ENCODE peak calls at places on chromosomes 2 and 18, in seven cellular contexts. B, K, X, F, Z, T and P are unnamed samples.

GRCh38 chr18:63182247-63182771 is 137.3 kb downstream of the BCL2 start:
- DNase-seq in X (no peak), T (no peak), F (no peak), K (no peak), B (no peak), Z (no peak), P (no peak)

GRCh38 chr2:168460561-168460960 is 4.5 kb downstream of the CERS6 start:
- DNase-seq in B (no peak), Z (no peak), K (no peak), T (no peak), F (no peak), X (no peak), P (no peak)

GRCh38 chr2:150370600-150370999 is 116.9 kb downstream of the RND3 start:
- DNase-seq in K (no peak), T (no peak), Z (no peak), X (no peak), F (no peak), B (no peak), P (no peak)

GRCh38 chr2:129180124-129180716 is 799.2 kb upstream of the RAB6C start:
- DNase-seq in X (no peak), T (no peak), F (no peak), K (no peak), B (no peak), Z (peak; percentile 51), P (no peak)

GRCh38 chr2:143939976-143940375 is 579.9 kb downstream of the ZEB2 start:
- DNase-seq in K (no peak), X (no peak), F (no peak), Z (no peak), B (no peak), T (no peak), P (no peak)

GRCh38 chr2:82234283-82234682 is 1929.7 kb upstream of the LRRTM1 start:
- DNase-seq in K (no peak), X (no peak), B (no peak), F (no peak), Z (no peak), T (no peak), P (no peak)

GRCh38 chr2:178008636-178009289 is 63.8 kb downstream of the PDE11A start:
- DNase-seq in Z (no peak), T (no peak), X (peak; percentile 23), B (peak; percentile 51), K (peak; percentile 24), F (no peak), P (peak; percentile 27)

GRCh38 chr2:16626497-16626896 is 39.1 kb downstream of the CYRIA start:
- DNase-seq in Z (no peak), F (no peak), T (peak; percentile 67), B (no peak), X (peak; percentile 65), K (no peak), P (no peak)

GRCh38 chr2:197889041-197889440 is 84.6 kb downstream of the PLCL1 start:
- DNase-seq in B (peak; percentile 75), Z (peak; percentile 95), F (no peak), T (no peak), K (no peak), X (peak; percentile 13), P (no peak)

GRCh38 chr2:239394346-239394945 is 6.4 kb downstream of the HDAC4 start:
- DNase-seq in B (no peak), T (no peak), F (no peak), X (no peak), K (no peak), Z (no peak), P (no peak)

DNA sequence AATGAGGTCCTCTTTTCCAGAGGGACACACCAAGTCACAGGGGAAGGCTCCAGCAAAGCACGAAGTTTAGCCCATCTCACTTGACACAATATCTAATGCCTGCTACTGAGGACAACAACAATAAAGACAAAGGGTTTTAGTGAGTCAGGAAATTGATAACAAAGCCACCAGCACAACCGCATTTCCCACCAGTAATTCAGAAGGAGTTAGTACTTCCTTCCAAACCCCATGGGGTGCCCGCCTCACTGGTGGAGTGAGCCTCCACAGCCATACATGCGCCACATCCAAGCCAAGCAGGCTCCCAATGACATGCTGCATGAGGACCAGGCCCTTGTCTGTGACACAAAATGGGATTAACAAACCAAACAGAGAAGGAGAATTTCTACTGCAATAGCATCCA is 40.1 kb downstream of the MRPL35 start:
- DNase-seq in B (no peak), X (no peak), Z (no peak), T (no peak), F (no peak), K (no peak), P (no peak)
- H3K27me3 ChIP-seq in B (peaks cover 3% of the 10 kb centered on the region), X (no peaks in the 10 kb centered on the region), Z (no peaks in the 10 kb centered on the region), T (no peaks in the 10 kb centered on the region), F (no peaks in the 10 kb centered on the region), K (no peaks in the 10 kb centered on the region), P (no peaks in the 10 kb centered on the region)

GRCh38 chr2:27303093-27304025 is 4.9 kb downstream of the UCN start:
- DNase-seq in T (peak; percentile 62), X (peak; percentile 75), K (peak; percentile 56), B (peak; percentile 54), F (no peak), Z (peak; percentile 85), P (no peak)
- H3K27ac ChIP-seq in T (peak overlapping the region; percentile 65), X (peak overlapping the region; percentile 30), K (peak overlapping the region; percentile 12), B (no peak overlapping the region), F (no peak overlapping the region), Z (no peak overlapping the region), P (peak overlapping the region; percentile 67)

GRCh38 chr2:232486558-232487384 is 863 bp downstream of the ECEL1 start:
- DNase-seq in X (no peak), Z (no peak), T (peak; percentile 49), K (no peak), B (no peak), F (no peak), P (peak; percentile 9)

GRCh38 chr2:232488721-232489300 is 1.2 kb upstream of the ECEL1 start:
- DNase-seq in F (no peak), K (no peak), B (no peak), T (no peak), X (no peak), Z (no peak), P (peak; percentile 2)

GRCh38 chr2:232488097-232488711 is 570 bp upstream of the ECEL1 start:
- DNase-seq in T (no peak), B (no peak), F (no peak), X (no peak), Z (peak; percentile 78), K (no peak), P (peak; percentile 7)

GRCh38 chr2:232485757-232486557 is 1.7 kb downstream of the ECEL1 start:
- DNase-seq in X (no peak), Z (peak; percentile 19), K (no peak), B (no peak), F (no peak), T (peak; percentile 46), P (peak; percentile 7)

DNA sequence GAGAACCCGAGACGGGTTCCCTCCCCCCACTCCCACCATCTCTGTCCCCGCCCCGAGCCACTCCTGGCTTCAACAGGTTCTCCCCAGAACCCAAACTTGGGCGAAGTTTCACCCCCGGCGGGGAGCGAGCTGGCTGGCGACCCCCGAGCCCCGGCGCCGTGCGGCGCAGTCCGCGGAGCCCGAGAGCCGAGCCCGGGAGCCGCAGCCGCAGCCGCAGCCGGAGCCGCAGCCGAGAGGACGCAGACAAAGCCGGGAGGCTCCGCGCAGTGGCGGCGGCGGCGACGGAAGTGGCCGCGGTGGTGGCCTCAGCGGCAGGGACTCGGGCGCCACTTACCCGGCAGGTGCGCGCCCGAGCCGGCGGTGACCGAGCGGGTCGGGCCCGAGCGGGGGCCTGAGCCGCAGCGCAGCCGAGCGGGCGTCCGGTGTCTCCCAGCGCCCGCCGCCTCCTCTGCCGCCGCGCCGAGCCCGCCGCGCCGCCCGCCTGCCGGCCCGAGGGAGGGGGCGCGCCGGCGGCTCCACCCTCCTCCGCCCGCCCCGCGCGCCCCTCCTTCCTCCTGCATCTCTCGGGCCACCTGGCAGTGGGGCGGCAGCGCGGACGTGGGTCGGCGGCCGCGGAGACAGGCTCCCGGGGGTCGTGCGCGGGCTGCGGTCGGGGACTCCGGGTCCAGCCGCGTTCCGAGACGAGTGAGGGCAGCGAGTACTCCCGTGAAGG is at the start of gene ECEL1:
- DNase-seq in T (peak; percentile 44), X (no peak), K (no peak), Z (peak; percentile 27), F (no peak), B (no peak), P (peak; percentile 6)
- H3K27me3 ChIP-seq in T (peaks cover 23% of the 10 kb centered on the region), X (peaks cover 48% of the 10 kb centered on the region), K (no peaks in the 10 kb centered on the region), Z (peaks cover 25% of the 10 kb centered on the region), F (peaks cover 48% of the 10 kb centered on the region), B (peaks cover 70% of the 10 kb centered on the region), P (peaks cover 90% of the 10 kb centered on the region)

GRCh38 chr2:205769879-205770278 is 87.6 kb downstream of the NRP2 start:
- DNase-seq in B (peak; percentile 63), T (no peak), X (no peak), Z (no peak), K (no peak), F (no peak), P (no peak)

GRCh38 chr2:205768341-205768740 is 86.0 kb downstream of the NRP2 start:
- DNase-seq in X (no peak), K (no peak), B (no peak), Z (no peak), F (no peak), T (no peak), P (peak; percentile 28)

GRCh38 chr2:205767617-205768016 is 85.3 kb downstream of the NRP2 start:
- DNase-seq in Z (no peak), F (no peak), B (no peak), X (no peak), T (no peak), K (no peak), P (no peak)

GRCh38 chr2:205769494-205769848 is 87.2 kb downstream of the NRP2 start:
- DNase-seq in K (no peak), Z (no peak), X (no peak), F (no peak), T (no peak), B (peak; percentile 90), P (no peak)

DNA sequence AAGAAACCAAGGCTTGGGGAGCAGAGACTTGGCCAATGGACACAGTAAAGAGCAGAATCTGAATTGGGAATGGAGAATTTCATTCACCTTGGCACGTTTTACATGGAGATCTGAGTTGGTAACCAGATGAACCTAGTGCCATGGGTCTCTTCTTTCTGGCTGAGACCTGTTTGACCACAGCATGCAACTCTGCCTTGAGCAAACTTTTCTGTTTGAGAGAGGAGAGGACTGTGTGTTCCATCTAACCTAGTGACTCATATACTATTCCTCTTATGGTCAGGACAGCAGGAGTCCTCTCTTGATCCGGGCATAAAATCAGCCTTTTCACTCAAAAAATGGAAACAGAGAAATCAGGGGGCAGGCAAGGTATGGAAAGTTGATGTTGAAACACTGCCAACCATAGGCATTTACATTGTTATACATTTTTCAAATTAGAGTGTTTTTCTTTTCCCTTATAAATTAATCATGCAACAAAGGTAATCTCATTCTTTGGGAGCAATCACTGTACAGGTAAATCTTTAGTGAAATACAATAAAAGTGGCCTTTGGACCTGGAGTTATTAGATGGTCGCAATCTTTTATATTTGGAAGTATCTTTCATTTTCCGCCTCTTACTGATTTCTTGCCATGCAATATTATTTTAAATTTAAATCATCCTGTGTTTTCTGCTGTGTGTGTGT is 86.7 kb downstream of the NRP2 start:
- DNase-seq in Z (no peak), T (no peak), K (no peak), B (peak; percentile 65), X (no peak), F (no peak), P (no peak)
- H3K27ac ChIP-seq in Z (no peak overlapping the region), T (no peak overlapping the region), K (no peak overlapping the region), B (peak overlapping the region; percentile 47), X (no peak overlapping the region), F (peak overlapping the region; percentile 57), P (no peak overlapping the region)